ENCODE peak calls at places on chromosomes 1 and 21, in eight cellular contexts. H is transverse colon, A is astrocyte, P is cardiac muscle cell, Y is lower lobe of right lung, O is body of pancreas, K is tibial nerve, X is IMR-90. C is an unnamed sample.

GRCh38 chr1:243742814-243743213 is 107.2 kb downstream of the AKT3 start:
- DNase-seq in P (peak), Y (no peak), A (peak), K (no peak), X (peak), O (no peak), H (no peak), C (peak)

GRCh38 chr1:53089478-53090226 is 27.6 kb downstream of the PODN start:
- DNase-seq in A (no peak), Y (no peak), H (peak), X (peak), K (no peak), P (peak), O (no peak), C (peak)

GRCh38 chr21:41766883-41767605 is at the start of gene RIPK4:
- DNase-seq in X (peak), A (no peak), K (no peak), Y (peak), O (peak), P (no peak), H (peak), C (peak)

GRCh38 chr1:154186177-154186576 is 5.7 kb downstream of the TPM3 start:
- DNase-seq in K (no peak), P (peak), H (peak), X (peak), Y (peak), O (peak), A (no peak), C (peak)

GRCh38 chr21:33339135-33339534 is 14.4 kb downstream of the IFNAR1 start:
- DNase-seq in H (no peak), O (no peak), Y (no peak), K (no peak), X (no peak), P (no peak), A (no peak), C (no peak)

GRCh38 chr1:236808005-236808404 is 12.9 kb downstream of the MTR start:
- DNase-seq in X (peak), O (no peak), P (no peak), A (peak), Y (no peak), K (no peak), H (no peak), C (no peak)

GRCh38 chr1:32886012-32886827 is at the start of gene HPCA:
- DNase-seq in H (peak), O (peak), K (no peak), P (peak), A (no peak), Y (peak), X (peak), C (peak)

GRCh38 chr1:112905420-112906154 is 50.4 kb downstream of the SLC16A1 start:
- DNase-seq in P (peak), Y (no peak), K (no peak), X (no peak), H (peak), A (no peak), O (peak), C (peak)

GRCh38 chr1:54519709-54520108 is 28.3 kb upstream of the ACOT11 start:
- DNase-seq in A (no peak), H (no peak), Y (no peak), K (no peak), O (no peak), X (no peak), P (no peak), C (no peak)
- TF ChIP-seq CTCF in A (no peak), H (no peak), Y (no peak), K (no peak), O (no peak), X (no peak), P (no peak), C (no peak)

GRCh38 chr1:45673956-45674355 is 12.4 kb downstream of the GPBP1L1 start:
- DNase-seq in P (no peak), A (peak), O (no peak), X (peak), Y (no peak), H (no peak), K (no peak), C (peak)
- H3K4me3 ChIP-seq in P (no peak), A (no peak), O (no peak), X (no peak), Y (no peak), H (no peak), K (no peak), C (no peak)

GRCh38 chr1:19400875-19401854 is 84.2 kb downstream of the CAPZB start:
- DNase-seq in K (no peak), O (no peak), Y (no peak), X (no peak), H (no peak), P (no peak), A (no peak), C (no peak)
- TF ChIP-seq CTCF in K (no peak), O (no peak), Y (no peak), X (no peak), H (no peak), P (no peak), A (no peak), C (no peak)

GRCh38 chr1:31795801-31796621 is 19.8 kb downstream of the SPOCD1 start:
- DNase-seq in P (peak), X (peak), Y (peak), K (no peak), A (peak), O (no peak), H (peak), C (peak)

GRCh38 chr1:31797216-31797615 is 18.6 kb downstream of the SPOCD1 start:
- DNase-seq in H (no peak), P (no peak), K (no peak), Y (peak), O (no peak), A (no peak), X (no peak), C (no peak)

GRCh38 chr1:31795096-31795675 is 20.6 kb downstream of the SPOCD1 start:
- DNase-seq in Y (no peak), A (no peak), K (no peak), H (no peak), P (no peak), O (no peak), X (no peak), C (no peak)

GRCh38 chr1:31798086-31798432 is 17.8 kb downstream of the SPOCD1 start:
- DNase-seq in K (no peak), X (no peak), H (peak), A (no peak), P (no peak), O (no peak), Y (no peak), C (no peak)

GRCh38 chr1:31796707-31797106 is 19.1 kb downstream of the SPOCD1 start:
- DNase-seq in O (no peak), P (no peak), K (no peak), Y (peak), X (no peak), H (peak), A (peak), C (no peak)
- H3K4me3 ChIP-seq in O (no peak), P (no peak), K (no peak), Y (no peak), X (peak), H (no peak), A (peak), C (peak)

GRCh38 chr1:176252191-176252590 is 45.1 kb upstream of the COP1 start:
- DNase-seq in K (no peak), O (no peak), Y (no peak), H (no peak), P (no peak), X (no peak), A (no peak), C (no peak)
- TF ChIP-seq CTCF in K (no peak), O (no peak), Y (no peak), H (no peak), P (no peak), X (no peak), A (no peak), C (no peak)

GRCh38 chr1:109740615-109741373 is at the start of gene GSTM3:
- DNase-seq in X (no peak), H (no peak), Y (no peak), P (no peak), K (no peak), A (peak), O (no peak), C (no peak)
- H3K4me3 ChIP-seq in X (peak), H (peak), Y (peak), P (peak), K (peak), A (peak), O (peak), C (peak)

GRCh38 chr1:40435876-40436275 is 14.4 kb upstream of the ZFP69B start:
- DNase-seq in K (no peak), A (peak), O (no peak), X (peak), H (no peak), Y (no peak), P (peak), C (peak)

GRCh38 chr1:40435471-40435870 is 14.8 kb upstream of the ZFP69B start:
- DNase-seq in H (no peak), P (peak), Y (no peak), A (peak), K (no peak), O (no peak), X (peak), C (peak)

GRCh38 chr1:40432644-40433385 is 17.5 kb upstream of the ZFP69B start:
- DNase-seq in Y (no peak), O (no peak), H (no peak), K (no peak), X (no peak), P (peak), A (peak), C (peak)

GRCh38 chr1:40439247-40439646 is 11.0 kb upstream of the ZFP69B start:
- DNase-seq in K (no peak), H (no peak), X (no peak), O (no peak), P (no peak), A (no peak), Y (no peak), C (no peak)

GRCh38 chr1:40438391-40439015 is 11.8 kb upstream of the ZFP69B start:
- DNase-seq in P (peak), O (no peak), X (peak), A (no peak), K (no peak), H (no peak), Y (no peak), C (peak)
- TF ChIP-seq CTCF in P (peak), O (peak), X (peak), A (peak), K (peak), H (peak), Y (peak), C (peak)

C was measured in fibroblast of the aortic adventitia.